ENCODE peak calls at places on chromosomes 5 and 9, in nine cellular contexts. Z, U, E, M, A, W, K, S and V are unnamed samples.

GRCh38 chr9:130172161-130172857 is at the start of gene NCS1:
- DNase-seq in S (peak), A (no peak), W (no peak), M (peak), U (peak), K (no peak), Z (peak), E (peak), V (peak)

GRCh38 chr9:130128251-130128650 is 44.0 kb upstream of the NCS1 start:
- DNase-seq in S (no peak), A (peak), W (peak), M (peak), U (no peak), E (no peak), K (peak), Z (no peak), V (no peak)

GRCh38 chr9:95102001-95102433 is 215.5 kb downstream of the FANCC start:
- DNase-seq in S (no peak), M (no peak), K (no peak), E (no peak), U (peak), Z (no peak), A (no peak), W (no peak), V (no peak)

GRCh38 chr9:128916745-128917144 is 4.0 kb upstream of the PHYHD1 start:
- DNase-seq in Z (no peak), E (no peak), S (no peak), M (no peak), A (no peak), U (no peak), W (no peak), K (no peak), V (no peak)

GRCh38 chr5:77230727-77231469 is 20.4 kb downstream of the PDE8B start:
- DNase-seq in E (no peak), A (no peak), K (peak), S (no peak), Z (no peak), W (no peak), U (no peak), M (no peak), V (peak)

GRCh38 chr9:113622600-113623400 is 159.3 kb downstream of the RGS3 start:
- DNase-seq in M (peak), K (peak), U (peak), S (no peak), W (peak), A (peak), Z (peak), E (no peak), V (peak)

GRCh38 chr5:17261075-17261474 is 43.6 kb downstream of the BASP1 start:
- DNase-seq in U (no peak), M (no peak), Z (no peak), W (no peak), S (no peak), A (no peak), E (no peak), K (no peak), V (no peak)

GRCh38 chr9:655875-656274 is 185.6 kb upstream of the DMRT1 start:
- DNase-seq in M (peak), W (no peak), K (no peak), Z (no peak), S (no peak), A (no peak), U (peak), E (no peak), V (no peak)

GRCh38 chr5:105868038-105868775 is 1802.5 kb downstream of the EFNA5 start:
- DNase-seq in W (no peak), M (no peak), U (no peak), A (no peak), Z (no peak), E (no peak), S (no peak), K (no peak), V (no peak)

GRCh38 chr9:113775714-113776113 is 100.4 kb upstream of the ZNF618 start:
- DNase-seq in E (no peak), A (no peak), U (no peak), K (no peak), Z (no peak), M (no peak), W (no peak), S (no peak), V (no peak)

DNA sequence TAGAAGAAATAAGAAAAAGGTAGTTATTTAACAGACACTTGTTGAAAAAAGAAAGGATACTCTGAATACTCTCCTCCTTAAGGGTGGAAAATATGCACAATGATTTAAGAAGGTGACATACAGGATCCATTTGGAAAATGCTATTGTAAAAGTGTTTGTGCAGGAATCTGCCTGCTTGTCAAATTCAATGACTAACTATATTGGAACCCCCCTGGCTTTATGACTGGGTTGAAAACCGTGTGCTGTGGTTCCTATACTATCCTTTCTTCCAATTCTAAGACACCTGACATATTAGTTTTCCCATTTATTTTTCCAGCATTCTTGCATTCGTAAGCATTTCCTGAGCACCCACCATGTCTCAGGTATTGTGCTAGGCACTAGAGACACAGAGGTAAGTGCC is 220.0 kb downstream of the GLIS3 start:
- DNase-seq in E (no peak), Z (no peak), W (no peak), K (no peak), S (no peak), U (no peak), A (no peak), M (no peak), V (no peak)
- TF ChIP-seq CTCF in E (no peak), Z (no peak), W (no peak), K (no peak), S (no peak), U (no peak), A (no peak), M (no peak), V (no peak)

GRCh38 chr5:73027361-73027760 is 71.5 kb downstream of the FCHO2 start:
- DNase-seq in A (no peak), E (no peak), K (no peak), Z (no peak), W (no peak), U (no peak), S (no peak), M (no peak), V (no peak)
- TF ChIP-seq CTCF in A (no peak), E (no peak), K (peak), Z (no peak), W (peak), U (no peak), S (peak), M (no peak), V (no peak)

GRCh38 chr5:122516432-122516743 is 204.4 kb downstream of the SNCAIP start:
- DNase-seq in E (no peak), A (no peak), U (no peak), S (no peak), M (no peak), K (no peak), W (no peak), Z (no peak), V (no peak)
- TF ChIP-seq CTCF in E (no peak), A (no peak), U (no peak), S (no peak), M (no peak), K (no peak), W (no peak), Z (no peak), V (no peak)

GRCh38 chr5:67149057-67149634 is 47.5 kb downstream of the CD180 start:
- DNase-seq in E (no peak), W (no peak), Z (no peak), M (no peak), S (no peak), K (no peak), A (no peak), U (no peak), V (no peak)

GRCh38 chr5:67152400-67152799 is 44.2 kb downstream of the CD180 start:
- DNase-seq in E (no peak), A (no peak), Z (no peak), W (no peak), S (no peak), K (no peak), M (no peak), U (no peak), V (no peak)

GRCh38 chr5:67147768-67148167 is 48.8 kb downstream of the CD180 start:
- DNase-seq in M (peak), E (no peak), W (no peak), K (no peak), U (no peak), S (no peak), A (no peak), Z (no peak), V (no peak)

GRCh38 chr5:67146981-67147380 is 49.6 kb downstream of the CD180 start:
- DNase-seq in U (no peak), A (no peak), M (no peak), Z (no peak), K (no peak), E (no peak), W (no peak), S (no peak), V (no peak)

GRCh38 chr5:67149933-67150523 is 46.6 kb downstream of the CD180 start:
- DNase-seq in E (no peak), M (peak), A (no peak), W (no peak), K (no peak), S (no peak), U (no peak), Z (no peak), V (no peak)
- TF ChIP-seq CTCF in E (no peak), M (peak), A (no peak), W (no peak), K (peak), S (no peak), U (no peak), Z (peak), V (no peak)

DNA sequence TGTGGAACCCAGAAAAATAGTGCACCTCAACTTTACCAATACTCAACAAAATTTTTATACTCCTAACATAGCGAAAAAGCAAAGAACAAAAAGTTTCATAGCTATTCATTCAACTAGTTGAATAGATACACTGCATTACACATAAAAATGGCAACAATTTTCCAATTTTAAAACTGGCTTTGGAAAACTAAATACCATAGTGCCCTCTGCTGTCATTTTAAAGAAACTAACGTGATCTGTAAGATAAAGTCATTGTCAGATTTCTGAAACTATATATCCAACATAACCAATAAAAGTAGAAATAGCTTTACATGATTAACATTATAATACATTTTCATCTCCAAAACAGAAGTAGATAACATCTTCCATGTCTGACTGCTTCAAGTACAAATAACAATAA is 31.6 kb downstream of the DTWD2 start:
- DNase-seq in E (no peak), S (no peak), Z (peak), K (peak), W (no peak), A (no peak), M (peak), U (peak), V (no peak)
- TF ChIP-seq CTCF in E (peak), S (peak), Z (peak), K (peak), W (no peak), A (no peak), M (peak), U (peak), V (no peak)

DNA sequence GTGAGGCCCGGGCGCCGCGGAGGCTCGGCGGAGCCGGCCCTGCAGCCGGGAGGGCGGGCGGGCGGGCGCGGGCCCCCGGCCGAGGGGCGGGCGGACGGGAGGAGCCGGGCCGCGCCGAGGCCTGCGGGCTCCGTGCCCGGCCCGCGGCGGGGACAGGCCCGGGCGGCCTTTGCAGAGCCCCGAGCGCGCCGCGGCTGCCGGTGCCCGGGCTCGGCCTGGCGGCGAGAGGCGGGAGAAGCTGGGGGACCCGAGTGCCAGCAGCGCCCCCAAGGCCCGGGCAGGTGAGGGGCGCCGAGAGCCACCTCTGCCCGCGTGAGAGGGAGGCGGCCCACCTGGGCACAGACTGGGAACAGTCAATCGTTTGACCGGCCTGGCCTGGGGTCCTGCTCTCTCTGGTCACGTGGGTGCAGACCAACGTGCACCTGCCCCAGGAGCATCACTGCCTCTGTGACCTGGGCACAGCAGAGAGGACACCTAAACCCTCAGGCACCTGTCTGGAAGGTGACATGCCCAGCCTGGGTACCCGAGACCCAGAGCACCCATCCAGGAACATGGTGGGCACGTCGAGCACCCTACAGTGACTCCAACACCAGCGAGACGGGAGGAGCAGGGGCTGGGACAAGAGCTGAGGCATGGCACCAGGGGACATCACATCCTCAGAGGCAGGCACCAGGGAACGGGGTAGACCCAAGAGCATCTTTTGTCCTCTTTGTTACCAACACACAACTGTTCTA is 554 bp downstream of the MVB12B start:
- DNase-seq in M (no peak), A (no peak), W (no peak), E (no peak), S (no peak), Z (peak), K (no peak), U (no peak), V (peak)
- TF ChIP-seq CTCF in M (no peak), A (no peak), W (no peak), E (no peak), S (no peak), Z (no peak), K (no peak), U (no peak), V (no peak)